ENCODE peak calls at places on chromosomes 4 and X, in seven cellular contexts. One of them, this sample, is unnamed. For H3K4me1, the result is how much of the 10 kb centered on the place peaks cover.

GRCh38 chr4:144300616-144301015 is 160.1 kb upstream of the GYPA start:
- DNase-seq in A549: no peak
- DNase-seq in breast epithelium: no peak
- DNase-seq in Peyer's patch: no peak
- DNase-seq in HCT116: no peak
- DNase-seq in transverse colon: no peak
- DNase-seq in IMR-90: no peak
- DNase-seq in this sample: no peak

GRCh38 chrX:17030092-17030491 is 83.6 kb downstream of the REPS2 start:
- DNase-seq in Peyer's patch: no peak
- DNase-seq in A549: no peak
- DNase-seq in HCT116: no peak
- DNase-seq in breast epithelium: no peak
- DNase-seq in transverse colon: no peak
- DNase-seq in IMR-90: no peak
- DNase-seq in this sample: no peak

GRCh38 chrX:1581132-1581531 is 10.3 kb upstream of the AKAP17A start:
- DNase-seq in breast epithelium: no peak
- DNase-seq in HCT116: no peak
- DNase-seq in IMR-90: no peak
- DNase-seq in transverse colon: peak
- DNase-seq in A549: peak
- DNase-seq in Peyer's patch: peak
- DNase-seq in this sample: no peak

GRCh38 chr4:688695-689497 is at the start of gene SLC49A3:
- DNase-seq in transverse colon: peak
- DNase-seq in HCT116: no peak
- DNase-seq in IMR-90: no peak
- DNase-seq in Peyer's patch: no peak
- DNase-seq in breast epithelium: no peak
- DNase-seq in A549: no peak
- DNase-seq in this sample: peak

GRCh38 chr4:177487977-177488376 is 45.7 kb upstream of the AGA start:
- DNase-seq in IMR-90: peak
- DNase-seq in A549: no peak
- DNase-seq in breast epithelium: no peak
- DNase-seq in Peyer's patch: no peak
- DNase-seq in transverse colon: no peak
- DNase-seq in HCT116: no peak
- DNase-seq in this sample: no peak

GRCh38 chr4:166501941-166502382 is 628.9 kb downstream of the TLL1 start:
- DNase-seq in breast epithelium: no peak
- DNase-seq in HCT116: peak
- DNase-seq in A549: peak
- DNase-seq in IMR-90: no peak
- DNase-seq in transverse colon: no peak
- DNase-seq in Peyer's patch: no peak
- DNase-seq in this sample: no peak

GRCh38 chr4:142719854-142720541 is 126.1 kb downstream of the INPP4B start:
- DNase-seq in IMR-90: peak
- DNase-seq in HCT116: peak
- DNase-seq in Peyer's patch: no peak
- DNase-seq in breast epithelium: no peak
- DNase-seq in A549: peak
- DNase-seq in transverse colon: no peak
- DNase-seq in this sample: no peak

GRCh38 chr4:10461091-10461849 is 4.0 kb upstream of the ZNF518B start:
- DNase-seq in transverse colon: peak
- DNase-seq in A549: peak
- DNase-seq in HCT116: no peak
- DNase-seq in Peyer's patch: peak
- DNase-seq in IMR-90: peak
- DNase-seq in breast epithelium: no peak
- DNase-seq in this sample: peak

GRCh38 chr4:42643685-42644084 is 13.2 kb downstream of the ATP8A1 start:
- DNase-seq in A549: no peak
- DNase-seq in breast epithelium: no peak
- DNase-seq in transverse colon: no peak
- DNase-seq in IMR-90: no peak
- DNase-seq in Peyer's patch: no peak
- DNase-seq in HCT116: no peak
- DNase-seq in this sample: no peak

GRCh38 chrX:26783512-26784225 is 567.7 kb downstream of the MAGEB5 start:
- DNase-seq in HCT116: peak
- DNase-seq in Peyer's patch: no peak
- DNase-seq in A549: peak
- DNase-seq in IMR-90: peak
- DNase-seq in breast epithelium: no peak
- DNase-seq in transverse colon: no peak
- DNase-seq in this sample: no peak

GRCh38 chr4:40292313-40292759 is 42.8 kb upstream of the CHRNA9 start:
- DNase-seq in A549: peak
- DNase-seq in IMR-90: peak
- DNase-seq in HCT116: no peak
- DNase-seq in breast epithelium: no peak
- DNase-seq in transverse colon: no peak
- DNase-seq in Peyer's patch: no peak
- DNase-seq in this sample: no peak

GRCh38 chr4:160299608-160300007 is 1196.7 kb downstream of the RAPGEF2 start:
- DNase-seq in Peyer's patch: no peak
- DNase-seq in breast epithelium: no peak
- DNase-seq in IMR-90: no peak
- DNase-seq in A549: no peak
- DNase-seq in transverse colon: no peak
- DNase-seq in HCT116: no peak
- DNase-seq in this sample: no peak

GRCh38 chrX:108303682-108304081 is 134.5 kb downstream of the COL4A6 start:
- DNase-seq in transverse colon: no peak
- DNase-seq in Peyer's patch: no peak
- DNase-seq in A549: no peak
- DNase-seq in breast epithelium: no peak
- DNase-seq in IMR-90: no peak
- DNase-seq in HCT116: no peak
- DNase-seq in this sample: no peak

GRCh38 chr4:163332526-163333405 is at the start of gene NPY1R:
- DNase-seq in HCT116: peak
- DNase-seq in breast epithelium: peak
- DNase-seq in IMR-90: peak
- DNase-seq in transverse colon: peak
- DNase-seq in A549: peak
- DNase-seq in Peyer's patch: no peak
- DNase-seq in this sample: peak

GRCh38 chr4:5712517-5712916 is 1.5 kb downstream of the EVC start:
- DNase-seq in A549: no peak
- DNase-seq in breast epithelium: no peak
- DNase-seq in transverse colon: no peak
- DNase-seq in IMR-90: peak
- DNase-seq in Peyer's patch: no peak
- DNase-seq in HCT116: no peak
- DNase-seq in this sample: no peak

GRCh38 chr4:109967798-109968520 is 55.3 kb downstream of the EGF start:
- DNase-seq in Peyer's patch: no peak
- DNase-seq in A549: no peak
- DNase-seq in breast epithelium: no peak
- DNase-seq in HCT116: no peak
- DNase-seq in transverse colon: peak
- DNase-seq in IMR-90: peak
- DNase-seq in this sample: no peak

GRCh38 chr4:89324671-89325070 is 17.1 kb upstream of the GPRIN3 start:
- DNase-seq in breast epithelium: no peak
- DNase-seq in transverse colon: no peak
- DNase-seq in A549: no peak
- DNase-seq in HCT116: no peak
- DNase-seq in IMR-90: peak
- DNase-seq in Peyer's patch: peak
- DNase-seq in this sample: no peak

GRCh38 chr4:7313361-7313811 is 121.0 kb downstream of the SORCS2 start:
- DNase-seq in breast epithelium: peak
- DNase-seq in HCT116: no peak
- DNase-seq in transverse colon: no peak
- DNase-seq in IMR-90: no peak
- DNase-seq in Peyer's patch: no peak
- DNase-seq in A549: no peak
- DNase-seq in this sample: peak

GRCh38 chr4:159008671-159009070 is 94.2 kb upstream of the RAPGEF2 start:
- DNase-seq in breast epithelium: no peak
- DNase-seq in IMR-90: no peak
- DNase-seq in HCT116: no peak
- DNase-seq in transverse colon: no peak
- DNase-seq in A549: no peak
- DNase-seq in Peyer's patch: no peak
- DNase-seq in this sample: no peak

GRCh38 chrX:24282381-24283121 is 31.3 kb downstream of the SUPT20HL2 start:
- DNase-seq in Peyer's patch: no peak
- DNase-seq in HCT116: no peak
- DNase-seq in transverse colon: no peak
- DNase-seq in IMR-90: peak
- DNase-seq in breast epithelium: no peak
- DNase-seq in A549: no peak
- DNase-seq in this sample: peak

GRCh38 chrX:40117715-40118285 is 20.0 kb upstream of the BCOR start:
- DNase-seq in IMR-90: no peak
- DNase-seq in breast epithelium: no peak
- DNase-seq in transverse colon: no peak
- DNase-seq in HCT116: no peak
- DNase-seq in Peyer's patch: no peak
- DNase-seq in A549: no peak
- DNase-seq in this sample: no peak
- TF ChIP-seq POLR2A in IMR-90: no peak
- TF ChIP-seq POLR2A in breast epithelium: no peak
- TF ChIP-seq POLR2A in transverse colon: no peak
- TF ChIP-seq POLR2A in HCT116: no peak
- TF ChIP-seq POLR2A in Peyer's patch: no peak
- TF ChIP-seq POLR2A in A549: no peak
- TF ChIP-seq POLR2A in this sample: no peak

GRCh38 chrX:129015381-129015780 is 507.9 kb downstream of the SMARCA1 start:
- DNase-seq in HCT116: no peak
- DNase-seq in Peyer's patch: no peak
- DNase-seq in breast epithelium: no peak
- DNase-seq in A549: no peak
- DNase-seq in IMR-90: no peak
- DNase-seq in transverse colon: no peak
- DNase-seq in this sample: no peak

GRCh38 chrX:129019412-129019811 is 503.9 kb downstream of the SMARCA1 start:
- DNase-seq in breast epithelium: no peak
- DNase-seq in Peyer's patch: no peak
- DNase-seq in transverse colon: no peak
- DNase-seq in HCT116: no peak
- DNase-seq in IMR-90: no peak
- DNase-seq in A549: no peak
- DNase-seq in this sample: no peak

DNA sequence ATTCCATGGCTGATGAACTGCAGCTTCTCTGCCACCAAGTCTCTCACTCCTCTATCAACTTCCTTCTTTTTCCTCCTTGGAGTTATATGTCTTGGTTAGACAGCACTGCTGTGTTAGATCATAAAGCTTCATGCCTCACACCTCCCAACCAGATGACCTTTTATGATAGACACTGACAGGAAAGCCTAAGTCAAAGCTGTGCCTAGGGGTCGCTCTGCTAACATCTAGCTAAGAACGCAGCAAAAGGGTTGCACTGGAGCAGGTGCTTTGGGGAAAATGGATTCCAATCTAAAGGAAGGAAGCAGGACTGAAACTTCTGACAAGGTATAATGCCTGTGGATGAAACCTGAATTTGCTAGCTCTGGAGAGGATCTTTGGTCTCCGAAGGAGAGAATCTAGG is 509.7 kb downstream of the SMARCA1 start:
- DNase-seq in transverse colon: no peak
- DNase-seq in IMR-90: no peak
- DNase-seq in A549: peak
- DNase-seq in HCT116: no peak
- DNase-seq in Peyer's patch: no peak
- DNase-seq in breast epithelium: no peak
- DNase-seq in this sample: no peak
- H3K4me3 ChIP-seq in transverse colon: no peak
- H3K4me3 ChIP-seq in IMR-90: no peak
- H3K4me3 ChIP-seq in A549: no peak
- H3K4me3 ChIP-seq in HCT116: no peak
- H3K4me3 ChIP-seq in Peyer's patch: no peak
- H3K4me3 ChIP-seq in breast epithelium: no peak
- H3K4me3 ChIP-seq in this sample: no peak

GRCh38 chr4:37993806-37994205 is 33.6 kb downstream of the PTTG2 start:
- DNase-seq in HCT116: no peak
- DNase-seq in IMR-90: no peak
- DNase-seq in Peyer's patch: no peak
- DNase-seq in breast epithelium: no peak
- DNase-seq in transverse colon: no peak
- DNase-seq in A549: no peak
- DNase-seq in this sample: no peak
- H3K4me1 ChIP-seq in HCT116: under half
- H3K4me1 ChIP-seq in IMR-90: under half
- H3K4me1 ChIP-seq in Peyer's patch: under half
- H3K4me1 ChIP-seq in breast epithelium: under half
- H3K4me1 ChIP-seq in transverse colon: under half
- H3K4me1 ChIP-seq in A549: under half
- H3K4me1 ChIP-seq in this sample: under half

GRCh38 chrX:133440081-133440796 is 24.9 kb upstream of the GPC4 start:
- DNase-seq in transverse colon: no peak
- DNase-seq in breast epithelium: no peak
- DNase-seq in IMR-90: no peak
- DNase-seq in Peyer's patch: no peak
- DNase-seq in HCT116: no peak
- DNase-seq in A549: no peak
- DNase-seq in this sample: no peak

GRCh38 chrX:133444196-133444595 is 28.9 kb upstream of the GPC4 start:
- DNase-seq in IMR-90: no peak
- DNase-seq in breast epithelium: no peak
- DNase-seq in HCT116: no peak
- DNase-seq in transverse colon: no peak
- DNase-seq in A549: no peak
- DNase-seq in Peyer's patch: no peak
- DNase-seq in this sample: no peak

GRCh38 chrX:133448512-133449076 is 33.3 kb upstream of the GPC4 start:
- DNase-seq in Peyer's patch: no peak
- DNase-seq in breast epithelium: no peak
- DNase-seq in transverse colon: no peak
- DNase-seq in IMR-90: no peak
- DNase-seq in A549: no peak
- DNase-seq in HCT116: no peak
- DNase-seq in this sample: no peak

GRCh38 chrX:133440797-133441163 is 25.5 kb upstream of the GPC4 start:
- DNase-seq in transverse colon: no peak
- DNase-seq in breast epithelium: no peak
- DNase-seq in Peyer's patch: no peak
- DNase-seq in A549: no peak
- DNase-seq in HCT116: no peak
- DNase-seq in IMR-90: no peak
- DNase-seq in this sample: no peak

GRCh38 chrX:133444952-133445831 is 29.9 kb upstream of the GPC4 start:
- DNase-seq in breast epithelium: no peak
- DNase-seq in Peyer's patch: no peak
- DNase-seq in IMR-90: no peak
- DNase-seq in A549: peak
- DNase-seq in HCT116: peak
- DNase-seq in transverse colon: peak
- DNase-seq in this sample: no peak
- TF ChIP-seq POLR2A in breast epithelium: no peak
- TF ChIP-seq POLR2A in Peyer's patch: no peak
- TF ChIP-seq POLR2A in IMR-90: no peak
- TF ChIP-seq POLR2A in A549: no peak
- TF ChIP-seq POLR2A in HCT116: no peak
- TF ChIP-seq POLR2A in transverse colon: no peak
- TF ChIP-seq POLR2A in this sample: no peak